ENCODE peak calls at places on chromosomes 11 and 22, in eight cellular contexts. E, T, I, B, A, N, C and U are unnamed samples. For H3K4me1, the result is how much of the 10 kb centered on the place peaks cover.

GRCh38 chr11:129119036-129119435 is 73.1 kb downstream of the ARHGAP32 start:
- DNase-seq in E (no peak), T (no peak), I (no peak), B (no peak), A (no peak), N (no peak), C (no peak), U (no peak)

GRCh38 chr11:112316971-112317370 is 56.3 kb upstream of the PLET1 start:
- DNase-seq in E (no peak), T (no peak), I (no peak), B (no peak), A (no peak), N (no peak), C (no peak), U (peak)

GRCh38 chr11:130854483-130854882 is 61.8 kb downstream of the SNX19 start:
- DNase-seq in E (no peak), T (no peak), I (no peak), B (no peak), A (no peak), N (no peak), C (no peak), U (no peak)

GRCh38 chr11:44731685-44732411 is 5.1 kb downstream of the TSPAN18 start:
- DNase-seq in E (no peak), T (no peak), I (no peak), B (no peak), A (no peak), N (no peak), C (no peak), U (no peak)

GRCh38 chr11:776459-777287 is 614 bp downstream of the GATD1 start:
- DNase-seq in E (peak), T (no peak), I (peak), B (no peak), A (no peak), N (peak), C (no peak), U (no peak)

GRCh38 chr11:113014262-113014661 is 53.0 kb downstream of the NCAM1 start:
- DNase-seq in E (no peak), T (no peak), I (peak), B (no peak), A (peak), N (no peak), C (no peak), U (peak)

GRCh38 chr11:119263352-119263940 is 53.5 kb downstream of the MCAM start:
- DNase-seq in E (no peak), T (no peak), I (no peak), B (no peak), A (no peak), N (no peak), C (no peak), U (no peak)

GRCh38 chr22:19848298-19849224 is 6.1 kb downstream of the GNB1L start:
- DNase-seq in E (peak), T (peak), I (no peak), B (peak), A (no peak), N (peak), C (no peak), U (peak)

GRCh38 chr22:46025225-46025972 is 48.4 kb upstream of the WNT7B start:
- DNase-seq in E (no peak), T (no peak), I (peak), B (no peak), A (no peak), N (no peak), C (no peak), U (no peak)

GRCh38 chr11:9396310-9396709 is 11.9 kb downstream of the IPO7 start:
- DNase-seq in E (no peak), T (no peak), I (no peak), B (no peak), A (no peak), N (no peak), C (no peak), U (no peak)

DNA sequence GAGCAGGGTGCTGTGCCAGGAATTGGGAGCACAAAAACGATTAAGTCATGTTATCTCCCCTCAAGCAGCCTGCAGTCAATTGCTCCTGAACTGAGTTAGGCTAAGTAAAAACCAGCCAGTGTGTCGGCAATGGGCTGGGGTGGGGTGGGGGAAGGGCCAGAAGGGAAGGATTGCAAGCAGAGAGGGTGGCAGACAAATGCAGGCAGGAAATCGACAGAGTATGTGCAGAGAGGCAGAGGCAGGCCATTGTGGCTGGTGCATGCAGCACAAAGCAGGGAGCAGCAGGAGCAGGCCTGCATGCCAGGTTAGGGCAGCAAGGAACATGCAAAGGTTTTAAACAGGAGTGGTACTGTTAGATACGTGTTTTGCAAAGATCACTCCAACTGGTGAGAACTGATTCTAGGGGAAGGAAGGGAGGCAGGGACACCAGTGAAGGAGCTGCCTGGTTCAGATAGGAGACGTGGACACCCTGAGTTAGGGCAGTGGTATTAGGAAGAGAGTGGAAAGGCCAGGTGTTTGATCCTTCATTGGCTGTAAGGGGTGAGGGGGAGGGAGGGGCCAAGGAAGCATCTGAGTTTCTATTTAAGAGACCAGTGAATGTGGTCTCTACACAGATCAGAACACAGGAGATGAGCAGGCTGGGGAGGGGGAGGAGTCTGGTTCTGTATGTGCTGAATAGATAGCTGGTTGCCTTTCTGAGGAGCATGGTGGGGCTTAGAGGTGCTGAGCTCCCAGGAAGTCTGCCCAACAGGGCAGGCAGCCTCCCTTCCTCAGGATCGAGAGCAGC is 70.8 kb upstream of the PHOX2A start:
- DNase-seq in E (no peak), T (no peak), I (no peak), B (no peak), A (no peak), N (no peak), C (no peak), U (no peak)
- H3K4me3 ChIP-seq in E (no peak), T (no peak), I (no peak), B (no peak), A (no peak), N (no peak), C (no peak), U (no peak)

DNA sequence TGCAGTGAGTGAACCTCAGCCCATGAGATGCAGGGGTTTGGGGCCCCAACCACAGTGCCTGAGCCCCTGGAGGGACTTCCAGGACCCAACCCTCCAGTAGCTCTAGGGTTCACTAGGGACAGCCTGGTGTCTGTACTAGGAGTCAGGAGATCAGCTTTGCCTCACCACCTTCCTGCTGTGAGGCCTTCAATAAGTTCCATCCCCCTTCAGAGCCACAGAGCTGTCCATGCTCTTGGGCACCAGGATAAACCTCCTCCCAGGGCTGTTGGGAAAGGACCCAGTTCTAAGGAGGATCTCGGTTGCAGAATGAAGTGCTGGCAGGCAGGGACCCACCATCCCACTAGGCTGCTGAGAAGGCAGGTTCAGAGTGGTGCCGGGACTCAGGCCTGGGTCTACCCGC is 9.7 kb downstream of the ARHGEF17 start:
- DNase-seq in E (peak), T (no peak), I (no peak), B (no peak), A (no peak), N (no peak), C (no peak), U (no peak)
- H3K4me1 ChIP-seq in E (under half), T (under half), I (under half), B (half or more), A (half or more), N (under half), C (under half), U (under half)

GRCh38 chr11:84720706-84721402 is 906.3 kb downstream of the DLG2 start:
- DNase-seq in E (peak), T (no peak), I (peak), B (no peak), A (peak), N (no peak), C (peak), U (no peak)

GRCh38 chr11:84714316-84714780 is 912.8 kb downstream of the DLG2 start:
- DNase-seq in E (peak), T (peak), I (peak), B (no peak), A (peak), N (peak), C (peak), U (peak)

GRCh38 chr11:84721561-84721961 is 905.6 kb downstream of the DLG2 start:
- DNase-seq in E (no peak), T (no peak), I (no peak), B (no peak), A (no peak), N (no peak), C (no peak), U (no peak)

GRCh38 chr11:84722583-84723108 is 904.5 kb downstream of the DLG2 start:
- DNase-seq in E (no peak), T (no peak), I (no peak), B (no peak), A (no peak), N (no peak), C (peak), U (no peak)

DNA sequence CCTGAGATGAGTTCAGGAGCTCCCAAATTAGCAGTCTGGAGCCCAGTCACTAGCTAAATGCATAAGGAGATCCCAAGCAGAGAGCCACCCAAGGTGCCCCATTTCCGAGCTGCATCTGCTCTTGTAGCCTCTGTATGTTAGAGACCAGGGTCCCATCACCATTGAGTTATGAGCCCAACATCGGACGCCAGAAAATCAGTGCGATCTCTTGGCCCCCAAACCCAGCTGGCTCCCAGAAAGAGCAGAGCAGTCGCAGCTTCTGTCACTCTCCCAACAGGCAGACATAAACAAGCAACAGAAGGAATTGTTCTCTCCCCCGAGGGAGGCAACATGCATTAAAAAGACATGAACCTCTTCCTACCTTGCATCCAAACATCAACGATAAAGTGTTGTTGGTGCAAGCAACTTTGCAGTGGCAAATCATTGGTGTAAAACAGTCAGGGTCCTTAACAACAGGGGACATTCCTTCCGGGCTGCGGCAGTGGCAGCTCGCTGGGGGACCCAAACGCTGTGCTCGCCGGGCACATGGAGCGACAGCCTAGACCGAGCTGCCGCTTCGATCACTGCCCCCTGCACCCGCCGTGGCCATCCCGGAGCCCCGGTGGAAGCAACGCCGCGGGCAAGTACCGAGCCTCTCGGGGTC is 907.1 kb downstream of the DLG2 start:
- DNase-seq in E (peak), T (no peak), I (peak), B (no peak), A (peak), N (no peak), C (peak), U (no peak)
- H3K4me3 ChIP-seq in E (peak), T (no peak), I (peak), B (peak), A (peak), N (no peak), C (peak), U (no peak)

GRCh38 chr11:36358436-36358835 is 62.3 kb downstream of the PRR5L start:
- DNase-seq in E (no peak), T (no peak), I (no peak), B (no peak), A (no peak), N (no peak), C (no peak), U (no peak)
- H3K4me1 ChIP-seq in E (under half), T (under half), I (under half), B (under half), A (under half), N (under half), C (under half), U (under half)

GRCh38 chr22:41907436-41908401 is 7.2 kb downstream of the SHISA8 start:
- DNase-seq in E (no peak), T (no peak), I (no peak), B (no peak), A (no peak), N (no peak), C (no peak), U (no peak)

GRCh38 chr22:41908409-41909289 is 6.2 kb downstream of the SHISA8 start:
- DNase-seq in E (no peak), T (no peak), I (no peak), B (no peak), A (no peak), N (no peak), C (no peak), U (peak)

GRCh38 chr22:41910050-41910598 is 4.8 kb downstream of the SHISA8 start:
- DNase-seq in E (no peak), T (no peak), I (no peak), B (no peak), A (no peak), N (no peak), C (no peak), U (no peak)

GRCh38 chr22:41910599-41911291 is 4.1 kb downstream of the SHISA8 start:
- DNase-seq in E (peak), T (no peak), I (no peak), B (no peak), A (peak), N (no peak), C (no peak), U (no peak)

DNA sequence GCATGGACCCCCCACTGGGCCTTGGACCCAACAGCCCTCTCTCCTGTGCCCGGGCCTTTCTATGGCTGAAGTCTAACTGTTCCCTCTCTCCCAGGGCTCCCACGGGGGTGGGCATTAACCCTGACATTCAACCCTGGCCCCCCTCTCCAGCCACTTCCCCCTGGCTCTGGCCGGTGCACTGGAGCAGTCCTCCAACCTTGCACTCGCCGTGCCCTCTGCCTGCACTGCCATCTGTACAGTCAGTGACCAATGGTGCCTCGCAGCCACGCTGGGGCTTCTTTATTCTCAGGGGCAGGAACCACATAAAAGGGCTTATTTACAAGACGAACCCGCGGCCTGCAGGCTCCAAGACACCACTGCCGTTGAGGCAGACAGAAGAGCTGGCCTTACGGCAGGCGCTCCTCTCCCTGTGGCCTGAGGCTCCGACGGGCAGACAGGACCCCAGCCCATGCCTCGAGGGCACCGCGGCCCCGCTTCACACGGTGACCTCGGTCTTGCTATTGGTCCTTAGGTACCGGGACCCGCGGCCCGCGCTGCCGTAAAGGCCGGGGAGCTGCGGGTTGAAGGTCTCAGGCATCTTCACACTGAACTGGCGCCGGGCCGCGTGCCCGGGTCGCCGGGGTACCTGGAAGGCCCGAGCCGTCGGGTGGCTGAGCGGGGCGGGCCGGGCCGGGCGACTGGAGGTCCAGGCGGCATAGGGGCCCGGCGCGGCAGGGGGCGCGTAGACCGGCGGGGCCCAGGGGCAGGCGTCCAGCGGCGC is 5.4 kb downstream of the SHISA8 start:
- DNase-seq in E (no peak), T (no peak), I (no peak), B (no peak), A (no peak), N (no peak), C (no peak), U (no peak)
- H3K4me3 ChIP-seq in E (peak), T (no peak), I (peak), B (no peak), A (peak), N (no peak), C (no peak), U (no peak)

GRCh38 chr11:83088965-83089364 is 17.3 kb upstream of the RAB30 start:
- DNase-seq in E (no peak), T (no peak), I (no peak), B (no peak), A (no peak), N (no peak), C (no peak), U (no peak)
- H3K4me1 ChIP-seq in E (under half), T (under half), I (under half), B (under half), A (under half), N (under half), C (under half), U (under half)

DNA sequence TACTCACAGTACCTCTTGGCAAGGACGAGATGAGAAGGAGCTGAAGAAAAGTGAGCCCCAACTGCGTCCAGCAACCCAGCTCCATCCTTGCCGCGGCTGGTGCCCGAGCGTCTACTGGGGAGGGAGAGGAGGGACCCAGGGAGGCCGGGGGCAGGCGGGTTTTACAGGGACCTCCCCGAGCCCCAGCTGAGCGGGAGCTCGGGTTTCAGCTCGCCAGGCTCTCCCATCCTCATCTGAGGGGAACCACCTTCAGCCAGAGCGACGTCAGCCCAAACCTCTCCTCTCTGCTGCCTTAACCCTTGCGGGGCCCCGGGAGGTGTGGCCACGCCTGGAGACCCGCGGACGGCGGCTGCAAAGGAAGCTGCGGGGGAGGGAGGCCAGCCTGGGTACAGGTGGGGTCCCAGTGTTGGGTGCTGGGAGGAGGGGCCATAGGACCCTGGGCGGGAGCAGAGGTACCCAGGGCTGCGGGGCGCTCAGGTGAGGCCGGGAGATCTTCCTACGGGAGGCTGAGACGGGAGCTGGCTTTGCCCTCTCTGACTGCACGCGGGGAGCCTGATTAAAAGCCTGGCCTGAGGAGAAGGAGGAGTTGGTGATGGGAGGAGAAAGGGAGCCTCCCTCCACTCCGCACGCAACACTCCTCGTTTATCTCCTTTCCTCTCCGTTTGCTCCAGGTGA is at the start of gene PAMR1:
- DNase-seq in E (peak), T (no peak), I (no peak), B (no peak), A (peak), N (peak), C (no peak), U (peak)
- H3K4me3 ChIP-seq in E (peak), T (no peak), I (peak), B (no peak), A (peak), N (peak), C (peak), U (no peak)